ENCODE peak calls at places on chromosomes 4 and X, in five cellular contexts. N is fibroblast of lung, F is foreskin fibroblast, Z is lung, X is A549. Q is an unnamed sample.

GRCh38 chr4:90120037-90120436 is 7.2 kb upstream of the CCSER1 start:
- DNase-seq in Z (no peak), X (no peak), N (no peak), F (no peak), Q (no peak)

GRCh38 chrX:19034025-19034424 is 50.1 kb upstream of the PHKA2 start:
- DNase-seq in Z (no peak), N (no peak), F (no peak), X (no peak), Q (no peak)

GRCh38 chr4:1608196-1608820 is 75.8 kb downstream of the FAM53A start:
- DNase-seq in N (no peak), F (no peak), X (no peak), Z (no peak), Q (no peak)

GRCh38 chrX:147498796-147499195 is 412.9 kb upstream of the FMR1 start:
- DNase-seq in X (no peak), F (no peak), N (no peak), Z (no peak), Q (no peak)

GRCh38 chr4:185504098-185505047 is 30.9 kb downstream of the PDLIM3 start:
- DNase-seq in Z (peak), F (peak), X (no peak), N (peak), Q (peak)

GRCh38 chr4:74649193-74649592 is 145.1 kb downstream of the BTC start:
- DNase-seq in X (peak), Z (no peak), N (no peak), F (no peak), Q (no peak)

GRCh38 chrX:48498374-48498809 is 10.4 kb upstream of the PORCN start:
- DNase-seq in N (peak), Z (no peak), F (peak), X (no peak), Q (peak)

GRCh38 chrX:80174925-80175574 is 160.5 kb downstream of the TBX22 start:
- DNase-seq in Z (peak), X (no peak), F (no peak), N (no peak), Q (no peak)

GRCh38 chrX:38868941-38869378 is 67.7 kb downstream of the MID1IP1 start:
- DNase-seq in Z (no peak), N (peak), F (peak), X (no peak), Q (peak)

GRCh38 chr4:124061413-124061812 is 651.1 kb downstream of the ANKRD50 start:
- DNase-seq in X (no peak), F (peak), N (peak), Z (no peak), Q (peak)

GRCh38 chr4:158496030-158496741 is 25.5 kb upstream of the RXFP1 start:
- DNase-seq in F (no peak), N (no peak), X (peak), Z (peak), Q (no peak)

GRCh38 chr4:20318011-20318898 is 66.5 kb downstream of the SLIT2 start:
- DNase-seq in Z (no peak), X (no peak), F (no peak), N (peak), Q (no peak)

GRCh38 chrX:139429913-139430312 is 100.6 kb upstream of the F9 start:
- DNase-seq in F (no peak), X (peak), N (no peak), Z (no peak), Q (no peak)

GRCh38 chr4:2937146-2937857 is 25.9 kb downstream of the NOP14 start:
- DNase-seq in Z (peak), F (peak), X (peak), N (no peak), Q (no peak)

GRCh38 chr4:98706200-98706813 is 47.9 kb upstream of the TSPAN5 start:
- DNase-seq in F (no peak), Z (no peak), N (no peak), X (no peak), Q (no peak)

DNA sequence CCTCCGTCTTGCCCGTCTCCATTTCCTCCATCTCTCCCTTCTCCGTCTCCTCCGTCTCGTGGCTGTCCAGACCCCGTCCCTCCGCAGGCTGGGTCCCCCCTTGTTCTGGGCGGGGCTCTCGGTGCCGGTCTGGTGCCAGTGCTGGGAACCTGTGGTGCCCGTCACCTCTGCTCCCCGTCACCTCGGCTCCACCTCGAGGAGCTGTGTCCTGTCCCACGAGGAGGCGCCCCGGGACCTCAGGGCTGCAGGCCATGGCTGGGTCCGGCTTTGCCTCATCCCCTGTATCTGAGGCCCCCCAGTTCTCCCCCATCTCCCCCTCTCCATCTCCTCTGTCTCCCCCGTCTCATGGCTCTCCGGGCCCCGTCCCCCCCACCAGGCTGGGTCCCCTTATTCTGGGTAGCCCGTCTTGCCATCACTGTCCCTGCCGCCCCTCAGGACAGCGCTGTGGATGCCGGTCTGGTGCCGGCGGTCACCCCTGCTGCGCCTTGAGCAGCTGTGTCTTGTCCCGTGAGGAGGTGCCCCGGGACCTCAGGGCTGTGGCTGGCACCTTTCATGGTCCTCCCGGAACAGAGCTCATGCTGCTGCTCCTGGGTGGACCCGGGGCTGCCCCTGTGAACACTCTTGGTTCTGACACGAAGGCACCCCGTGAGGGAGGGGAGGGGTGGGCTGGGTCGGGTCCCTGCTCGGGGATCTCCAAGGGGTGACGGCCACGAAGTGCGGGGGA is 13.3 kb upstream of the GTPBP6 start:
- DNase-seq in X (no peak), N (no peak), F (no peak), Z (no peak), Q (no peak)
- H3K4me3 ChIP-seq in X (no peak), N (no peak), F (no peak), Z (no peak), Q (peak)

GRCh38 chr4:104494822-104495559 is at the start of gene CXXC4:
- DNase-seq in N (peak), F (peak), Z (peak), X (peak), Q (peak)

GRCh38 chr4:104491826-104492771 is 2.6 kb downstream of the CXXC4 start:
- DNase-seq in N (peak), F (peak), Z (no peak), X (peak), Q (no peak)

GRCh38 chr4:104491396-104491821 is 3.3 kb downstream of the CXXC4 start:
- DNase-seq in F (peak), Z (no peak), X (peak), N (peak), Q (no peak)

GRCh38 chr4:104493071-104493831 is 1.4 kb downstream of the CXXC4 start:
- DNase-seq in N (no peak), F (no peak), Z (no peak), X (no peak), Q (no peak)

GRCh38 chr4:104494161-104494560 is 533 bp downstream of the CXXC4 start:
- DNase-seq in N (no peak), Z (no peak), X (no peak), F (peak), Q (no peak)
- H3K4me3 ChIP-seq in N (no peak), Z (no peak), X (peak), F (no peak), Q (peak)

GRCh38 chrX:153818571-153819397 is 11.6 kb downstream of the PDZD4 start:
- DNase-seq in Z (no peak), F (peak), X (no peak), N (no peak), Q (no peak)
- H3K4me3 ChIP-seq in Z (no peak), F (peak), X (peak), N (no peak), Q (peak)

DNA sequence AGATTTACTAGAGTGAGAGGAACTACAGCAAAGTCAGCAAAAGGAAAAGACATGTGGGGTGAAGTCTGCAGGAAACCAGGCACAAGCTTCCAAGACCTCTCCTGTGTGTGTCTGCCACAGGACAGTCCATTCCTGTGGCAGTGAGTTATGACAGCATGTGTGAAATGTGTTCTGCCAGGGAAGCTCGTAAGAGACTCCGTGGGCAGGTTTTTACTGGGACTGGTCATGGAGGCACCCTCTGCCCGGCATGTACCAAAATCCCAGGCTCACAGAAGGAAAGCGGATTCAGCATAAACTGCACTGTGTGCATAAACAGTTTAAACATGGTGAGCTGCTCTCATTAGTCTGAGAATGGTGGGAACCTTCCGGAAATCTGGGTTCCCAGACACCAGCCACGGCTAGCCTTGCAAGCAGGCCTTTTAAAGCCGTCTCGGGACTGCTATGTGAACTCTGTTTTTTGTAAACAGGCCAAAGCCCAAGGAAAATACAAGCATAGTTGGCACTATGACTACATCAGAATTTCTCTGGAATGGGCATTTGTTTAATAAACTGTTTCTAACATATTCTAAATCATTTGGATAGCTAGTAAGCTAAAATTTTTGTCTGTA is 288.5 kb downstream of the TENM3 start:
- DNase-seq in F (peak), N (peak), Z (no peak), X (no peak), Q (no peak)
- H3K4me3 ChIP-seq in F (no peak), N (no peak), Z (no peak), X (no peak), Q (no peak)

Q was measured in skeletal muscle cell.